ENCODE peak calls at places on chromosomes 2 and 18, in six cellular contexts. U, I, Y, B, R and P are unnamed samples.

GRCh38 chr2:145617420-145617819 is 1097.5 kb upstream of the ZEB2 start:
- DNase-seq in I (no peak), U (no peak), Y (no peak), B (no peak), R (no peak), P (no peak)

GRCh38 chr2:202104286-202104870 is 31.3 kb downstream of the KIAA2012 start:
- DNase-seq in R (peak), I (peak), B (no peak), U (no peak), Y (peak), P (peak)

GRCh38 chr2:152542995-152543481 is 174.2 kb downstream of the PRPF40A start:
- DNase-seq in B (no peak), I (no peak), U (no peak), Y (no peak), R (no peak), P (peak)

GRCh38 chr2:169933124-169933711 is 106.0 kb downstream of the UBR3 start:
- DNase-seq in Y (peak), B (no peak), U (no peak), I (peak), R (no peak), P (peak)

GRCh38 chr2:22807876-22808275 is 577.1 kb upstream of the KLHL29 start:
- DNase-seq in Y (no peak), I (no peak), B (no peak), U (no peak), R (no peak), P (no peak)

GRCh38 chr2:32061973-32062861 is 1.1 kb upstream of the SPAST start:
- DNase-seq in R (peak), U (no peak), B (peak), Y (no peak), I (peak), P (peak)

GRCh38 chr2:227460079-227460485 is 11.9 kb upstream of the AGFG1 start:
- DNase-seq in U (no peak), I (no peak), B (no peak), R (no peak), Y (no peak), P (peak)

GRCh38 chr2:36277146-36277808 is 78.3 kb upstream of the CRIM1 start:
- DNase-seq in B (no peak), I (no peak), U (no peak), Y (no peak), R (no peak), P (peak)

GRCh38 chr2:126270587-126270986 is 385.4 kb upstream of the GYPC start:
- DNase-seq in I (no peak), R (no peak), Y (no peak), U (no peak), B (no peak), P (no peak)

GRCh38 chr2:54635554-54636152 is 87.8 kb upstream of the EML6 start:
- DNase-seq in R (no peak), U (no peak), I (no peak), B (no peak), Y (no peak), P (peak)

GRCh38 chr2:202530038-202530437 is 104.7 kb upstream of the FAM117B start:
- DNase-seq in Y (no peak), R (no peak), U (no peak), B (no peak), I (no peak), P (no peak)

GRCh38 chr2:221517362-221518121 is 54.6 kb downstream of the EPHA4 start:
- DNase-seq in B (no peak), I (no peak), Y (no peak), U (no peak), R (peak), P (no peak)

GRCh38 chr2:172007372-172007771 is 7.6 kb downstream of the METAP1D start:
- DNase-seq in U (no peak), Y (no peak), I (no peak), R (no peak), B (no peak), P (no peak)

GRCh38 chr18:23675236-23675635 is 12.5 kb upstream of the ANKRD29 start:
- DNase-seq in B (no peak), R (no peak), U (no peak), Y (no peak), I (no peak), P (no peak)

GRCh38 chr2:46812381-46813024 is 103.1 kb downstream of the MCFD2 start:
- DNase-seq in Y (no peak), B (peak), U (no peak), R (peak), I (no peak), P (no peak)

GRCh38 chr2:217653240-217653639 is 349.6 kb downstream of the TNS1 start:
- DNase-seq in I (no peak), U (no peak), R (peak), B (peak), Y (no peak), P (peak)

GRCh38 chr2:133266926-133267590 is 301.2 kb downstream of the NCKAP5 start:
- DNase-seq in U (no peak), I (no peak), R (no peak), Y (peak), B (no peak), P (no peak)

GRCh38 chr18:63140997-63141776 is 178.4 kb downstream of the BCL2 start:
- DNase-seq in U (no peak), B (no peak), Y (peak), I (no peak), R (no peak), P (no peak)

GRCh38 chr18:59639136-59639535 is 58.1 kb downstream of the CCBE1 start:
- DNase-seq in B (no peak), I (no peak), Y (no peak), U (no peak), R (no peak), P (no peak)

GRCh38 chr2:233082222-233082933 is 22.2 kb downstream of the INPP5D start:
- DNase-seq in B (no peak), I (no peak), Y (no peak), U (no peak), R (no peak), P (no peak)

GRCh38 chr2:20479835-20480234 is 33.0 kb downstream of the RHOB start:
- DNase-seq in R (no peak), U (no peak), I (no peak), B (peak), Y (no peak), P (no peak)

GRCh38 chr2:64274399-64275173 is 130.4 kb upstream of the PELI1 start:
- DNase-seq in U (no peak), R (no peak), I (no peak), B (no peak), Y (no peak), P (peak)

GRCh38 chr2:15334650-15335326 is 226.3 kb downstream of the NBAS start:
- DNase-seq in R (no peak), B (no peak), U (no peak), Y (no peak), I (peak), P (no peak)

GRCh38 chr2:67309281-67309680 is 87.9 kb upstream of the ETAA1 start:
- DNase-seq in R (no peak), I (no peak), U (no peak), B (no peak), Y (no peak), P (peak)

GRCh38 chr2:127000937-127001336 is 102.2 kb downstream of the TEX51 start:
- DNase-seq in B (no peak), U (no peak), Y (no peak), R (no peak), I (peak), P (no peak)

GRCh38 chr2:113240150-113240914 is 38.4 kb downstream of the PAX8 start:
- DNase-seq in B (peak), U (peak), R (peak), I (peak), Y (peak), P (peak)

GRCh38 chr18:48666613-48667012 is 127.8 kb downstream of the CTIF start:
- DNase-seq in B (no peak), U (no peak), Y (no peak), R (no peak), I (no peak), P (no peak)